ENCODE peak calls at places on chromosomes 4 and X, in six cellular contexts. B is right cardiac atrium; M is HCT116; J is CD8-positive, alpha-beta T cell; W is BE2C; E is suprapubic skin. Q is an unnamed sample.
A peak's percentile ranks its signal among the peaks of the same experiment; 100 is the strongest.

GRCh38 chrX:47607091-47607490 is 12.6 kb downstream of the SYN1 start:
- DNase-seq in B (no peak), M (no peak), J (no peak), W (no peak), E (no peak), Q (no peak)

GRCh38 chr4:88802138-88802537 is 104.5 kb upstream of the NAP1L5 start:
- DNase-seq in B (no peak), M (no peak), J (no peak), W (no peak), E (no peak), Q (no peak)

GRCh38 chr4:13640149-13640671 is 12.7 kb upstream of the BOD1L1 start:
- DNase-seq in B (no peak), M (no peak), J (no peak), W (peak; percentile 19), E (no peak), Q (peak; percentile 80)

GRCh38 chrX:30309139-30309571 is at the start of gene NR0B1:
- DNase-seq in B (no peak), M (no peak), J (no peak), W (peak; percentile 2), E (no peak), Q (no peak)

GRCh38 chrX:37986893-37987292 is 19.5 kb upstream of the SYTL5 start:
- DNase-seq in B (no peak), M (no peak), J (no peak), W (no peak), E (no peak), Q (no peak)

GRCh38 chr4:163988921-163989320 is 494.4 kb downstream of the TMA16 start:
- DNase-seq in B (no peak), M (no peak), J (no peak), W (no peak), E (no peak), Q (no peak)

GRCh38 chrX:108699368-108699767 is 37.0 kb downstream of the IRS4 start:
- DNase-seq in B (no peak), M (peak; percentile 16), J (no peak), W (no peak), E (no peak), Q (no peak)

GRCh38 chr4:101689220-101689619 is 101.3 kb upstream of the BANK1 start:
- DNase-seq in B (no peak), M (no peak), J (no peak), W (no peak), E (no peak), Q (no peak)

GRCh38 chrX:69090022-69090421 is 75.2 kb downstream of the PJA1 start:
- DNase-seq in B (no peak), M (no peak), J (no peak), W (no peak), E (no peak), Q (no peak)

GRCh38 chr4:122047706-122048425 is 96.0 kb upstream of the TRPC3 start:
- DNase-seq in B (no peak), M (no peak), J (no peak), W (no peak), E (no peak), Q (no peak)

GRCh38 chrX:40132751-40133150 is 35.0 kb upstream of the BCOR start:
- DNase-seq in B (peak; percentile 80), M (peak; percentile 48), J (no peak), W (no peak), E (no peak), Q (no peak)

GRCh38 chr4:179095585-179096228 is 1653.5 kb upstream of the AGA start:
- DNase-seq in B (no peak), M (no peak), J (no peak), W (no peak), E (no peak), Q (no peak)

GRCh38 chr4:7813674-7814073 is 126.0 kb downstream of the AFAP1 start:
- DNase-seq in B (no peak), M (no peak), J (no peak), W (no peak), E (no peak), Q (no peak)

GRCh38 chrX:134004038-134004437 is 18.6 kb upstream of the GPC3 start:
- DNase-seq in B (no peak), M (no peak), J (no peak), W (no peak), E (no peak), Q (no peak)

GRCh38 chr4:11455201-11455835 is 26.6 kb upstream of the HS3ST1 start:
- DNase-seq in B (no peak), M (no peak), J (no peak), W (no peak), E (no peak), Q (no peak)

GRCh38 chr4:152778656-152779512 is 646 bp downstream of the TIGD4 start:
- DNase-seq in B (no peak), M (no peak), J (peak; percentile 14), W (peak; percentile 24), E (no peak), Q (no peak)

GRCh38 chr4:13533670-13534343 is 10.5 kb downstream of the NKX3-2 start:
- DNase-seq in B (no peak), M (no peak), J (no peak), W (no peak), E (no peak), Q (no peak)

GRCh38 chr4:65089666-65090065 is 580.6 kb downstream of the EPHA5 start:
- DNase-seq in B (no peak), M (no peak), J (no peak), W (peak; percentile 75), E (no peak), Q (no peak)

GRCh38 chrX:9912341-9912740 is 54.8 kb upstream of the CLDN34 start:
- DNase-seq in B (no peak), M (no peak), J (no peak), W (no peak), E (no peak), Q (no peak)

GRCh38 chr4:162347492-162348213 is 183.9 kb upstream of the FSTL5 start:
- DNase-seq in B (peak; percentile 29), M (no peak), J (no peak), W (no peak), E (no peak), Q (no peak)

GRCh38 chrX:39946822-39947221 is 150.9 kb downstream of the BCOR start:
- DNase-seq in B (no peak), M (no peak), J (no peak), W (no peak), E (no peak), Q (no peak)

DNA sequence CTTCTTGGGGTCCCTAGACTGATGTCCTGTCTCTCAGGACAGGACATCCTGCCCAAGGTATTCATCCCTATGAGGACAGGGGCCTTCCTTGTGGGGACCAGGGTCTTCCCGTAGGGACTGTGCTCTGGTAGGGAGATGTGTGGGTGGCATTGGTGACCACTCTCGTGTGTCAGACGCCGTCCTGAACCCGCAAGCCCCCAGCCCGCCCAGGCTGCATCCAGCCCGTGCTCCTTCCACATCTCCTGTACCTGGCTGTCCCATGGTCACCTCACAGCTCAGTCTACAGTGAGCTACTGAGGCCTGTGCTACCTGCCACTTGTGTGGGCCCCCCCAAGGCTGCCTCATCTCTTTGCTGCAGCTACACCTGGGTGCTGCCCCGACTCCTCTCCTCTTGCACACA is 24.0 kb downstream of the WFS1 start:
- DNase-seq in B (no peak), M (no peak), J (no peak), W (no peak), E (no peak), Q (no peak)
- H3K4me1 ChIP-seq in B (no peaks in the 10 kb centered on the region), M (no peaks in the 10 kb centered on the region), J (no peaks in the 10 kb centered on the region), W (no peaks in the 10 kb centered on the region), E (no peaks in the 10 kb centered on the region), Q (no peaks in the 10 kb centered on the region)

GRCh38 chr4:157804169-157804543 is 368.7 kb downstream of the GASK1B start:
- DNase-seq in B (no peak), M (no peak), J (no peak), W (peak; percentile 80), E (no peak), Q (no peak)
- H3K4me1 ChIP-seq in B (no peaks in the 10 kb centered on the region), M (no peaks in the 10 kb centered on the region), J (no peaks in the 10 kb centered on the region), W (peaks cover 19% of the 10 kb centered on the region), E (no peaks in the 10 kb centered on the region), Q (no peaks in the 10 kb centered on the region)

GRCh38 chrX:109707322-109707721 is 25.7 kb downstream of the ACSL4 start:
- DNase-seq in B (no peak), M (no peak), J (no peak), W (no peak), E (no peak), Q (no peak)
- H3K4me1 ChIP-seq in B (peaks cover 1% of the 10 kb centered on the region), M (peaks cover 17% of the 10 kb centered on the region), J (peaks cover 19% of the 10 kb centered on the region), W (no peaks in the 10 kb centered on the region), E (peaks cover 5% of the 10 kb centered on the region), Q (peaks cover 16% of the 10 kb centered on the region)

DNA sequence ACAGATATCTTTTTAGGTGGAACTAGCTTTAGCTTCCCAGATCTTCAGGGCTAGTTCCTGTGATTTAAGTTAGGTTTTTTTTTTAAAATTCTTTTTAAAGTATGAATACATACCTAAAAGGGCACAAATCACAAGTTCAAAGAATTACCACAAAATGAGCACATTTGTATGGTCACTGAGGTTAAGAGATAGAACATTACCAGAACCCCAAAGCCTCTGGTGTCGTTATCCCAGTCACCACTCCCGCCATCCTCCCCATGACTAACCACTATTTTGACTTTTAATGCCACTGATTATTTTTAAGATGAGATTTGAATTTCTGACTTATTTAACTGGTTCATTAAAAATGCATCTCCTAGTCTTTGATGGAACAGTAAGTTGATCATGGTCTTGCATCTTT is 5.4 kb downstream of the PGK1 start:
- DNase-seq in B (no peak), M (no peak), J (no peak), W (no peak), E (no peak), Q (no peak)
- H3K4me1 ChIP-seq in B (peaks cover 8% of the 10 kb centered on the region), M (peaks cover 5% of the 10 kb centered on the region), J (peaks cover 62% of the 10 kb centered on the region), W (no peaks in the 10 kb centered on the region), E (peaks cover 39% of the 10 kb centered on the region), Q (no peaks in the 10 kb centered on the region)

DNA sequence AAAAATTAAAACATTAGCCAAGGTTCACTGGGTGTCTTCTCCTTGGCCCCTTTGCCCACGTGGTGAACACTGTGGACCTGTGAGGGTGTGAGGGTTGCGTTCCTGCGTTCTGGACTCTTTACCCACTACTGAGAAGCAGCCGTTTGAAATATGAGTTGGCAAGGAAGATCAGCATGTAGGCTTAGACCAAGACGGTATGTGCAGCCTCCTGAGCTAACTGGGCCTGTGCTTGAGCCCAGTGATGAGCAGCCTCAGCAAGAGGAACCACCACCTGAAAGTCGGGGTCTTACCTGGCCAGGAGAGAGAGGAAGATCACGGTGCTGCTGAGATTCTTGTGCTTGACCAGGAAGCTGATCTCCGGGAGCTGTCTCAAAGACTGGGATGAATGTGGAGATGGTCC is 19.5 kb downstream of the RGS12 start:
- DNase-seq in B (no peak), M (no peak), J (no peak), W (peak; percentile 1), E (no peak), Q (no peak)
- H3K4me1 ChIP-seq in B (no peaks in the 10 kb centered on the region), M (no peaks in the 10 kb centered on the region), J (no peaks in the 10 kb centered on the region), W (no peaks in the 10 kb centered on the region), E (peaks cover 3% of the 10 kb centered on the region), Q (peaks cover 12% of the 10 kb centered on the region)

Q was measured in RWPE2.